ENCODE peak calls at places on chromosomes 3 and 15, in four cellular contexts. One of them, this sample, is unnamed.

GRCh38 chr3:39502838-39503145 is 35.3 kb downstream of the MOBP start:
- DNase-seq in WTC11: no peak
- DNase-seq in HepG2: no peak
- DNase-seq in K562: no peak
- DNase-seq in this sample: no peak

GRCh38 chr15:101127503-101128076 is 124.3 kb downstream of the CHSY1 start:
- DNase-seq in WTC11: no peak
- DNase-seq in HepG2: peak; percentile 24
- DNase-seq in K562: no peak
- DNase-seq in this sample: peak; percentile 51

GRCh38 chr3:100007313-100007712 is 107.0 kb downstream of the FILIP1L start:
- DNase-seq in WTC11: no peak
- DNase-seq in HepG2: no peak
- DNase-seq in K562: no peak
- DNase-seq in this sample: no peak

GRCh38 chr3:116757310-116757709 is 47.7 kb downstream of the TUSC7 start:
- DNase-seq in WTC11: no peak
- DNase-seq in HepG2: no peak
- DNase-seq in K562: no peak
- DNase-seq in this sample: no peak

GRCh38 chr3:156341831-156342416 is 213.0 kb downstream of the SSR3 start:
- DNase-seq in WTC11: no peak
- DNase-seq in HepG2: no peak
- DNase-seq in K562: no peak
- DNase-seq in this sample: no peak

GRCh38 chr3:183455064-183455463 is 26.6 kb upstream of the MCF2L2 start:
- DNase-seq in WTC11: no peak
- DNase-seq in HepG2: peak; percentile 30
- DNase-seq in K562: no peak
- DNase-seq in this sample: no peak

GRCh38 chr15:29969587-29970401 is 113.0 kb upstream of the GOLGA8J start:
- DNase-seq in WTC11: no peak
- DNase-seq in HepG2: no peak
- DNase-seq in K562: no peak
- DNase-seq in this sample: no peak

GRCh38 chr15:26971303-26972018 is 480 bp downstream of the GABRG3 start:
- DNase-seq in WTC11: peak; percentile 49
- DNase-seq in HepG2: no peak
- DNase-seq in K562: no peak
- DNase-seq in this sample: no peak

GRCh38 chr3:129539201-129539600 is 3.8 kb upstream of the H1-8 start:
- DNase-seq in WTC11: no peak
- DNase-seq in HepG2: no peak
- DNase-seq in K562: no peak
- DNase-seq in this sample: no peak

GRCh38 chr15:63891763-63892123 is 58.0 kb upstream of the HERC1 start:
- DNase-seq in WTC11: no peak
- DNase-seq in HepG2: no peak
- DNase-seq in K562: no peak
- DNase-seq in this sample: no peak

GRCh38 chr3:197031315-197032285 is 2.0 kb upstream of the MELTF start:
- DNase-seq in WTC11: no peak
- DNase-seq in HepG2: peak; percentile 96
- DNase-seq in K562: peak; percentile 87
- DNase-seq in this sample: no peak

GRCh38 chr3:193822492-193823220 is 229.6 kb downstream of the OPA1 start:
- DNase-seq in WTC11: no peak
- DNase-seq in HepG2: no peak
- DNase-seq in K562: no peak
- DNase-seq in this sample: no peak

GRCh38 chr15:47514251-47514652 is 203.1 kb upstream of the SEMA6D start:
- DNase-seq in WTC11: no peak
- DNase-seq in HepG2: no peak
- DNase-seq in K562: no peak
- DNase-seq in this sample: no peak

GRCh38 chr3:127722928-127723603 is 50.3 kb downstream of the ABTB1 start:
- DNase-seq in WTC11: no peak
- DNase-seq in HepG2: no peak
- DNase-seq in K562: no peak
- DNase-seq in this sample: no peak

GRCh38 chr15:69920232-69920631 is 177.5 kb downstream of the TLE3 start:
- DNase-seq in WTC11: no peak
- DNase-seq in HepG2: no peak
- DNase-seq in K562: no peak
- DNase-seq in this sample: no peak

GRCh38 chr15:77901251-77901881 is 176.1 kb downstream of the TBC1D2B start:
- DNase-seq in WTC11: peak; percentile 6
- DNase-seq in HepG2: no peak
- DNase-seq in K562: no peak
- DNase-seq in this sample: no peak

GRCh38 chr3:107657971-107658370 is 135.2 kb downstream of the BBX start:
- DNase-seq in WTC11: no peak
- DNase-seq in HepG2: no peak
- DNase-seq in K562: no peak
- DNase-seq in this sample: no peak

GRCh38 chr3:43632269-43632733 is 10.5 kb upstream of the ANO10 start:
- DNase-seq in WTC11: no peak
- DNase-seq in HepG2: no peak
- DNase-seq in K562: peak; percentile 67
- DNase-seq in this sample: no peak

GRCh38 chr15:85770014-85770721 is 24.6 kb downstream of the KLHL25 start:
- DNase-seq in WTC11: no peak
- DNase-seq in HepG2: no peak
- DNase-seq in K562: no peak
- DNase-seq in this sample: no peak

GRCh38 chr15:85771781-85772445 is 22.8 kb downstream of the KLHL25 start:
- DNase-seq in WTC11: no peak
- DNase-seq in HepG2: no peak
- DNase-seq in K562: no peak
- DNase-seq in this sample: no peak

GRCh38 chr15:85771276-85771675 is 23.4 kb downstream of the KLHL25 start:
- DNase-seq in WTC11: no peak
- DNase-seq in HepG2: no peak
- DNase-seq in K562: no peak
- DNase-seq in this sample: no peak

GRCh38 chr15:85769182-85769900 is 25.4 kb downstream of the KLHL25 start:
- DNase-seq in WTC11: no peak
- DNase-seq in HepG2: no peak
- DNase-seq in K562: no peak
- DNase-seq in this sample: no peak

DNA sequence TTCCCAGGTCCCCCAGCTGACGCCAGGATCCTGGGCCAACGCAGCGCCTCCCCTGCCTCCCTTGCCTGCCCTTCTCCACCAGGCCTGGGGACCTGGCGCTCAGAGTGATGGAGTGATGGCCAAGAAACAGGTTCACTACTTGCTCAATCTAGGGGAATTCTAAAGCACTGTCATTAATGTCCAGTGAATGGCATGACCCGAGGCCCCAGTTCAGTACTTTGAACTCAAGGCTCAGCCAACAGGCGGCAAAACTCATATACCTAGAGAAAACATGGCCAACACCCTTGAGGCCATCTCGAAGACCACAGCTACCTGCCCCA is 24.0 kb downstream of the KLHL25 start:
- DNase-seq in WTC11: no peak
- DNase-seq in HepG2: no peak
- DNase-seq in K562: no peak
- DNase-seq in this sample: no peak
- TF ChIP-seq ELF4 in WTC11: no peak
- TF ChIP-seq ELF4 in HepG2: no peak
- TF ChIP-seq ELF4 in K562: no peak
- TF ChIP-seq ELF4 in this sample: no peak

GRCh38 chr15:72198410-72199270 is 1.1 kb upstream of the GRAMD2A start:
- DNase-seq in WTC11: no peak
- DNase-seq in HepG2: no peak
- DNase-seq in K562: no peak
- DNase-seq in this sample: no peak
- TF ChIP-seq ELF4 in WTC11: no peak
- TF ChIP-seq ELF4 in HepG2: no peak
- TF ChIP-seq ELF4 in K562: no peak
- TF ChIP-seq ELF4 in this sample: no peak

GRCh38 chr3:65153850-65154512 is 466.2 kb upstream of the ADAMTS9 start:
- DNase-seq in WTC11: no peak
- DNase-seq in HepG2: no peak
- DNase-seq in K562: no peak
- DNase-seq in this sample: no peak
- TF ChIP-seq ELF4 in WTC11: no peak
- TF ChIP-seq ELF4 in HepG2: no peak
- TF ChIP-seq ELF4 in K562: no peak
- TF ChIP-seq ELF4 in this sample: no peak

GRCh38 chr3:137766069-137766960 is 2.2 kb downstream of the SOX14 start:
- DNase-seq in WTC11: peak; percentile 59
- DNase-seq in HepG2: no peak
- DNase-seq in K562: no peak
- DNase-seq in this sample: no peak

GRCh38 chr3:137765310-137766033 is 1.4 kb downstream of the SOX14 start:
- DNase-seq in WTC11: peak; percentile 17
- DNase-seq in HepG2: no peak
- DNase-seq in K562: no peak
- DNase-seq in this sample: no peak

GRCh38 chr3:137763594-137763938 is 549 bp upstream of the SOX14 start:
- DNase-seq in WTC11: peak; percentile 35
- DNase-seq in HepG2: no peak
- DNase-seq in K562: no peak
- DNase-seq in this sample: no peak

GRCh38 chr3:137764001-137764433 is at the start of gene SOX14:
- DNase-seq in WTC11: peak; percentile 96
- DNase-seq in HepG2: peak; percentile 10
- DNase-seq in K562: no peak
- DNase-seq in this sample: peak; percentile 22

GRCh38 chr3:137764563-137765309 is 621 bp downstream of the SOX14 start:
- DNase-seq in WTC11: peak; percentile 31
- DNase-seq in HepG2: no peak
- DNase-seq in K562: no peak
- DNase-seq in this sample: no peak
- TF ChIP-seq ELF4 in WTC11: no peak
- TF ChIP-seq ELF4 in HepG2: no peak
- TF ChIP-seq ELF4 in K562: no peak
- TF ChIP-seq ELF4 in this sample: no peak

This sample was measured in HEK293T.